ENCODE peak calls at places on chromosomes 2 and 18, in six cellular contexts. One of them, this sample, is unnamed.

GRCh38 chr2:235976516-235976915 is 191.7 kb downstream of the GBX2 start:
- DNase-seq in T-helper 17 cell: no peak
- DNase-seq in CD8-positive, alpha-beta T cell: no peak
- DNase-seq in stimulated activated CD8-positive, alpha-beta memory T cell treated with anti-CD3 and anti-CD28 coated beads, Interleukin-7, amount 100 ng/mL, for 1 hour: no peak
- DNase-seq in CD4-positive, alpha-beta T cell: no peak
- DNase-seq in occipital lobe: no peak
- DNase-seq in this sample: no peak

GRCh38 chr18:42045346-42045745 is 90.3 kb downstream of the PIK3C3 start:
- DNase-seq in T-helper 17 cell: no peak
- DNase-seq in CD8-positive, alpha-beta T cell: no peak
- DNase-seq in stimulated activated CD8-positive, alpha-beta memory T cell treated with anti-CD3 and anti-CD28 coated beads, Interleukin-7, amount 100 ng/mL, for 1 hour: no peak
- DNase-seq in CD4-positive, alpha-beta T cell: no peak
- DNase-seq in occipital lobe: no peak
- DNase-seq in this sample: no peak

GRCh38 chr2:225076125-225076524 is 33.9 kb upstream of the DOCK10 start:
- DNase-seq in T-helper 17 cell: no peak
- DNase-seq in CD8-positive, alpha-beta T cell: no peak
- DNase-seq in stimulated activated CD8-positive, alpha-beta memory T cell treated with anti-CD3 and anti-CD28 coated beads, Interleukin-7, amount 100 ng/mL, for 1 hour: no peak
- DNase-seq in CD4-positive, alpha-beta T cell: no peak
- DNase-seq in occipital lobe: no peak
- DNase-seq in this sample: no peak

GRCh38 chr18:36843199-36843598 is 14.3 kb downstream of the KIAA1328 start:
- DNase-seq in T-helper 17 cell: no peak
- DNase-seq in CD8-positive, alpha-beta T cell: no peak
- DNase-seq in stimulated activated CD8-positive, alpha-beta memory T cell treated with anti-CD3 and anti-CD28 coated beads, Interleukin-7, amount 100 ng/mL, for 1 hour: no peak
- DNase-seq in CD4-positive, alpha-beta T cell: no peak
- DNase-seq in occipital lobe: no peak
- DNase-seq in this sample: no peak

GRCh38 chr18:54444309-54444914 is 86.7 kb downstream of the C18orf54 start:
- DNase-seq in T-helper 17 cell: no peak
- DNase-seq in CD8-positive, alpha-beta T cell: no peak
- DNase-seq in stimulated activated CD8-positive, alpha-beta memory T cell treated with anti-CD3 and anti-CD28 coated beads, Interleukin-7, amount 100 ng/mL, for 1 hour: no peak
- DNase-seq in CD4-positive, alpha-beta T cell: no peak
- DNase-seq in occipital lobe: peak
- DNase-seq in this sample: no peak

GRCh38 chr2:196176142-196176738 is 4.9 kb upstream of the STK17B start:
- DNase-seq in T-helper 17 cell: peak
- DNase-seq in CD8-positive, alpha-beta T cell: peak
- DNase-seq in stimulated activated CD8-positive, alpha-beta memory T cell treated with anti-CD3 and anti-CD28 coated beads, Interleukin-7, amount 100 ng/mL, for 1 hour: peak
- DNase-seq in CD4-positive, alpha-beta T cell: peak
- DNase-seq in occipital lobe: no peak
- DNase-seq in this sample: peak

GRCh38 chr18:77650799-77651385 is 401.2 kb downstream of the GALR1 start:
- DNase-seq in T-helper 17 cell: peak
- DNase-seq in CD8-positive, alpha-beta T cell: peak
- DNase-seq in stimulated activated CD8-positive, alpha-beta memory T cell treated with anti-CD3 and anti-CD28 coated beads, Interleukin-7, amount 100 ng/mL, for 1 hour: peak
- DNase-seq in CD4-positive, alpha-beta T cell: peak
- DNase-seq in occipital lobe: peak
- DNase-seq in this sample: peak

GRCh38 chr2:237441605-237442004 is 27.6 kb upstream of the COL6A3 start:
- DNase-seq in T-helper 17 cell: no peak
- DNase-seq in CD8-positive, alpha-beta T cell: no peak
- DNase-seq in stimulated activated CD8-positive, alpha-beta memory T cell treated with anti-CD3 and anti-CD28 coated beads, Interleukin-7, amount 100 ng/mL, for 1 hour: no peak
- DNase-seq in CD4-positive, alpha-beta T cell: no peak
- DNase-seq in occipital lobe: peak
- DNase-seq in this sample: no peak

GRCh38 chr2:45588158-45588829 is 22.8 kb downstream of the SRBD1 start:
- DNase-seq in T-helper 17 cell: no peak
- DNase-seq in CD8-positive, alpha-beta T cell: no peak
- DNase-seq in stimulated activated CD8-positive, alpha-beta memory T cell treated with anti-CD3 and anti-CD28 coated beads, Interleukin-7, amount 100 ng/mL, for 1 hour: no peak
- DNase-seq in CD4-positive, alpha-beta T cell: no peak
- DNase-seq in occipital lobe: no peak
- DNase-seq in this sample: no peak

GRCh38 chr2:202015035-202015345 is 18.7 kb upstream of the FZD7 start:
- DNase-seq in T-helper 17 cell: no peak
- DNase-seq in CD8-positive, alpha-beta T cell: no peak
- DNase-seq in stimulated activated CD8-positive, alpha-beta memory T cell treated with anti-CD3 and anti-CD28 coated beads, Interleukin-7, amount 100 ng/mL, for 1 hour: no peak
- DNase-seq in CD4-positive, alpha-beta T cell: no peak
- DNase-seq in occipital lobe: no peak
- DNase-seq in this sample: no peak

GRCh38 chr2:127631184-127631996 is 14.6 kb upstream of the GPR17 start:
- DNase-seq in T-helper 17 cell: no peak
- DNase-seq in CD8-positive, alpha-beta T cell: no peak
- DNase-seq in stimulated activated CD8-positive, alpha-beta memory T cell treated with anti-CD3 and anti-CD28 coated beads, Interleukin-7, amount 100 ng/mL, for 1 hour: no peak
- DNase-seq in CD4-positive, alpha-beta T cell: no peak
- DNase-seq in occipital lobe: no peak
- DNase-seq in this sample: no peak

GRCh38 chr2:164514491-164514890 is 106.8 kb downstream of the GRB14 start:
- DNase-seq in T-helper 17 cell: no peak
- DNase-seq in CD8-positive, alpha-beta T cell: no peak
- DNase-seq in stimulated activated CD8-positive, alpha-beta memory T cell treated with anti-CD3 and anti-CD28 coated beads, Interleukin-7, amount 100 ng/mL, for 1 hour: no peak
- DNase-seq in CD4-positive, alpha-beta T cell: no peak
- DNase-seq in occipital lobe: no peak
- DNase-seq in this sample: no peak

GRCh38 chr2:33267745-33268144 is 208.7 kb upstream of the RASGRP3 start:
- DNase-seq in T-helper 17 cell: no peak
- DNase-seq in CD8-positive, alpha-beta T cell: no peak
- DNase-seq in stimulated activated CD8-positive, alpha-beta memory T cell treated with anti-CD3 and anti-CD28 coated beads, Interleukin-7, amount 100 ng/mL, for 1 hour: no peak
- DNase-seq in CD4-positive, alpha-beta T cell: no peak
- DNase-seq in occipital lobe: no peak
- DNase-seq in this sample: no peak

GRCh38 chr18:62288669-62289016 is 36.5 kb upstream of the TNFRSF11A start:
- DNase-seq in T-helper 17 cell: no peak
- DNase-seq in CD8-positive, alpha-beta T cell: no peak
- DNase-seq in stimulated activated CD8-positive, alpha-beta memory T cell treated with anti-CD3 and anti-CD28 coated beads, Interleukin-7, amount 100 ng/mL, for 1 hour: no peak
- DNase-seq in CD4-positive, alpha-beta T cell: no peak
- DNase-seq in occipital lobe: no peak
- DNase-seq in this sample: no peak

GRCh38 chr2:174335605-174336402 is 1.1 kb downstream of the SP9 start:
- DNase-seq in T-helper 17 cell: no peak
- DNase-seq in CD8-positive, alpha-beta T cell: no peak
- DNase-seq in stimulated activated CD8-positive, alpha-beta memory T cell treated with anti-CD3 and anti-CD28 coated beads, Interleukin-7, amount 100 ng/mL, for 1 hour: no peak
- DNase-seq in CD4-positive, alpha-beta T cell: no peak
- DNase-seq in occipital lobe: no peak
- DNase-seq in this sample: no peak

GRCh38 chr2:120367649-120368048 is 21.7 kb downstream of the INHBB start:
- DNase-seq in T-helper 17 cell: no peak
- DNase-seq in CD8-positive, alpha-beta T cell: no peak
- DNase-seq in stimulated activated CD8-positive, alpha-beta memory T cell treated with anti-CD3 and anti-CD28 coated beads, Interleukin-7, amount 100 ng/mL, for 1 hour: no peak
- DNase-seq in CD4-positive, alpha-beta T cell: no peak
- DNase-seq in occipital lobe: no peak
- DNase-seq in this sample: no peak

GRCh38 chr2:204395539-204395938 is 149.7 kb upstream of the PARD3B start:
- DNase-seq in T-helper 17 cell: no peak
- DNase-seq in CD8-positive, alpha-beta T cell: no peak
- DNase-seq in stimulated activated CD8-positive, alpha-beta memory T cell treated with anti-CD3 and anti-CD28 coated beads, Interleukin-7, amount 100 ng/mL, for 1 hour: no peak
- DNase-seq in CD4-positive, alpha-beta T cell: no peak
- DNase-seq in occipital lobe: no peak
- DNase-seq in this sample: no peak

GRCh38 chr2:10916953-10917352 is 5.2 kb downstream of the KCNF1 start:
- DNase-seq in T-helper 17 cell: no peak
- DNase-seq in CD8-positive, alpha-beta T cell: no peak
- DNase-seq in stimulated activated CD8-positive, alpha-beta memory T cell treated with anti-CD3 and anti-CD28 coated beads, Interleukin-7, amount 100 ng/mL, for 1 hour: no peak
- DNase-seq in CD4-positive, alpha-beta T cell: no peak
- DNase-seq in occipital lobe: no peak
- DNase-seq in this sample: no peak

GRCh38 chr2:102190425-102191107 is 3.7 kb downstream of the IL1RL2 start:
- DNase-seq in T-helper 17 cell: no peak
- DNase-seq in CD8-positive, alpha-beta T cell: no peak
- DNase-seq in stimulated activated CD8-positive, alpha-beta memory T cell treated with anti-CD3 and anti-CD28 coated beads, Interleukin-7, amount 100 ng/mL, for 1 hour: no peak
- DNase-seq in CD4-positive, alpha-beta T cell: no peak
- DNase-seq in occipital lobe: no peak
- DNase-seq in this sample: no peak

GRCh38 chr2:240237609-240238151 is 97.2 kb upstream of the OTOS start:
- DNase-seq in T-helper 17 cell: no peak
- DNase-seq in CD8-positive, alpha-beta T cell: no peak
- DNase-seq in stimulated activated CD8-positive, alpha-beta memory T cell treated with anti-CD3 and anti-CD28 coated beads, Interleukin-7, amount 100 ng/mL, for 1 hour: no peak
- DNase-seq in CD4-positive, alpha-beta T cell: no peak
- DNase-seq in occipital lobe: no peak
- DNase-seq in this sample: no peak

GRCh38 chr2:180735799-180736198 is 244.6 kb upstream of the UBE2E3 start:
- DNase-seq in T-helper 17 cell: no peak
- DNase-seq in CD8-positive, alpha-beta T cell: no peak
- DNase-seq in stimulated activated CD8-positive, alpha-beta memory T cell treated with anti-CD3 and anti-CD28 coated beads, Interleukin-7, amount 100 ng/mL, for 1 hour: no peak
- DNase-seq in CD4-positive, alpha-beta T cell: no peak
- DNase-seq in occipital lobe: no peak
- DNase-seq in this sample: no peak